ENCODE peak calls at places on chromosomes 4 and X, in six cellular contexts. One of them, this sample, is unnamed.

GRCh38 chrX:13180807-13181206 is 136.4 kb upstream of the FAM9C start:
- DNase-seq in breast epithelium: no peak
- DNase-seq in sigmoid colon: no peak
- DNase-seq in HL-60: peak; percentile 30
- DNase-seq in HCT116: no peak
- DNase-seq in Panc1: no peak
- DNase-seq in this sample: no peak

GRCh38 chr4:102447413-102447812 is 53.7 kb upstream of the NFKB1 start:
- DNase-seq in sigmoid colon: no peak
- DNase-seq in Panc1: no peak
- DNase-seq in HL-60: no peak
- DNase-seq in HCT116: no peak
- DNase-seq in breast epithelium: no peak
- DNase-seq in this sample: no peak

GRCh38 chr4:168751263-168752225 is 254.7 kb downstream of the PALLD start:
- DNase-seq in HL-60: no peak
- DNase-seq in sigmoid colon: no peak
- DNase-seq in HCT116: no peak
- DNase-seq in Panc1: no peak
- DNase-seq in breast epithelium: no peak
- DNase-seq in this sample: no peak

GRCh38 chr4:30828290-30828926 is 108.2 kb downstream of the PCDH7 start:
- DNase-seq in Panc1: no peak
- DNase-seq in HCT116: peak; percentile 55
- DNase-seq in breast epithelium: no peak
- DNase-seq in HL-60: no peak
- DNase-seq in sigmoid colon: no peak
- DNase-seq in this sample: no peak

GRCh38 chrX:148634591-148634990 is 134.2 kb downstream of the AFF2 start:
- DNase-seq in Panc1: no peak
- DNase-seq in breast epithelium: no peak
- DNase-seq in sigmoid colon: no peak
- DNase-seq in HL-60: no peak
- DNase-seq in HCT116: no peak
- DNase-seq in this sample: no peak

GRCh38 chr4:185143596-185143969 is 517 bp downstream of the SLC25A4 start:
- DNase-seq in sigmoid colon: peak; percentile 96
- DNase-seq in Panc1: no peak
- DNase-seq in HL-60: no peak
- DNase-seq in breast epithelium: peak; percentile 59
- DNase-seq in HCT116: no peak
- DNase-seq in this sample: no peak

GRCh38 chr4:94995684-94996394 is 238.1 kb downstream of the BMPR1B start:
- DNase-seq in Panc1: no peak
- DNase-seq in HL-60: no peak
- DNase-seq in sigmoid colon: no peak
- DNase-seq in HCT116: no peak
- DNase-seq in breast epithelium: no peak
- DNase-seq in this sample: no peak

GRCh38 chr4:37601527-37601926 is 84.6 kb downstream of the RELL1 start:
- DNase-seq in HL-60: peak; percentile 28
- DNase-seq in HCT116: no peak
- DNase-seq in breast epithelium: no peak
- DNase-seq in sigmoid colon: no peak
- DNase-seq in Panc1: no peak
- DNase-seq in this sample: no peak

GRCh38 chr4:147975325-147975724 is 243.4 kb downstream of the ARHGAP10 start:
- DNase-seq in breast epithelium: no peak
- DNase-seq in Panc1: no peak
- DNase-seq in sigmoid colon: no peak
- DNase-seq in HL-60: no peak
- DNase-seq in HCT116: no peak
- DNase-seq in this sample: no peak

DNA sequence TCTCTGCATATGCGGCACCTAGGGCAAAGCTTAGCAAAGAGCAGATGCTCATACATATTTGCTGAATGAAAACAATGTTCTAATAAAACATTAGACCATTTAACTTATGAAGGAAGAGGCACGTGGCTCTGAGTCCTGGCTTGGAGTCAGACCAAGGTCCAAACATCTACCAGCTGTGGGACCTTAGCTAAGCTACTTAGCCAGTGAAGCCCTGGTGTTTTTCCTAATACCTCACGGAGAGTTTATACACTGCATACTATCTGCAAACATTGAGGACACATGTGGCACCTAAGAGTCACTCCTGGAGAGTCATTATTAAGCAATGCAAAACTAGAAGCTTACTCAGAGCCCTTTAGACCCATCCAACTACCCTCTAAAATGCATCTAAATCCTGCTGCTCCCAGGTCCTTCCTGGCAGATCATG is 9.0 kb downstream of the PDGFC start:
- DNase-seq in Panc1: no peak
- DNase-seq in sigmoid colon: peak; percentile 91
- DNase-seq in HL-60: no peak
- DNase-seq in HCT116: no peak
- DNase-seq in breast epithelium: no peak
- DNase-seq in this sample: no peak
- TF ChIP-seq POLR2AphosphoS5 in Panc1: no peak
- TF ChIP-seq POLR2AphosphoS5 in sigmoid colon: no peak
- TF ChIP-seq POLR2AphosphoS5 in HL-60: no peak
- TF ChIP-seq POLR2AphosphoS5 in HCT116: no peak
- TF ChIP-seq POLR2AphosphoS5 in breast epithelium: no peak
- TF ChIP-seq POLR2AphosphoS5 in this sample: peak; percentile 59

GRCh38 chr4:170529760-170530440 is 440.1 kb upstream of the AADAT start:
- DNase-seq in Panc1: no peak
- DNase-seq in breast epithelium: no peak
- DNase-seq in HL-60: no peak
- DNase-seq in sigmoid colon: no peak
- DNase-seq in HCT116: no peak
- DNase-seq in this sample: no peak
- TF ChIP-seq CTCF in Panc1: no peak
- TF ChIP-seq CTCF in breast epithelium: no peak
- TF ChIP-seq CTCF in HL-60: no peak
- TF ChIP-seq CTCF in sigmoid colon: no peak
- TF ChIP-seq CTCF in HCT116: no peak
- TF ChIP-seq CTCF in this sample: no peak

GRCh38 chr4:142356797-142357196 is 489.3 kb downstream of the INPP4B start:
- DNase-seq in breast epithelium: no peak
- DNase-seq in HCT116: no peak
- DNase-seq in HL-60: no peak
- DNase-seq in sigmoid colon: no peak
- DNase-seq in Panc1: no peak
- DNase-seq in this sample: no peak
- H3K27ac ChIP-seq in breast epithelium: no peak overlapping the region
- H3K27ac ChIP-seq in HCT116: peak overlapping the region; percentile 61
- H3K27ac ChIP-seq in HL-60: no peak overlapping the region
- H3K27ac ChIP-seq in sigmoid colon: no peak overlapping the region
- H3K27ac ChIP-seq in Panc1: peak overlapping the region; percentile 17
- H3K27ac ChIP-seq in this sample: no peak overlapping the region

DNA sequence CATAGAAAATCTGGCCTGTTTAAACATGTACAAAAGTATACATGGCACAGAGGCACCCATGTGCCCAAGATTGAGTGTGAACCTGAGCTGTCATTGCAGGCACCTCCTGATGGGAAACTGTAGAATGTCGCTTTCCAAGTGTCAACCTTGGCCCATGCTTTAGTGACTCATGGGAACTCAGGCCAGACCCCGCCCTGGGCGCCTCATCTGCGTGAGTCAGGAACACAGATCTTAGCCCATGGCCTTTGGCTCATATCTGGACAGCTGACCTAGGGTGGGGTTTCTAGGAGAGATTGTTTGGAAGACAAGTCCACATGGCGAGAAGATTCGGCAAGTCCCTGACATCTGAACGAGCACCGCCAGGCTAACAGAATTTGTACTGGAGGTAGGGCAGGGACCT is 50.0 kb downstream of the CYTL1 start:
- DNase-seq in HL-60: no peak
- DNase-seq in HCT116: peak; percentile 22
- DNase-seq in breast epithelium: no peak
- DNase-seq in sigmoid colon: peak; percentile 83
- DNase-seq in Panc1: no peak
- DNase-seq in this sample: peak; percentile 91
- TF ChIP-seq POLR2AphosphoS5 in HL-60: no peak
- TF ChIP-seq POLR2AphosphoS5 in HCT116: no peak
- TF ChIP-seq POLR2AphosphoS5 in breast epithelium: no peak
- TF ChIP-seq POLR2AphosphoS5 in sigmoid colon: no peak
- TF ChIP-seq POLR2AphosphoS5 in Panc1: no peak
- TF ChIP-seq POLR2AphosphoS5 in this sample: peak; percentile 18

DNA sequence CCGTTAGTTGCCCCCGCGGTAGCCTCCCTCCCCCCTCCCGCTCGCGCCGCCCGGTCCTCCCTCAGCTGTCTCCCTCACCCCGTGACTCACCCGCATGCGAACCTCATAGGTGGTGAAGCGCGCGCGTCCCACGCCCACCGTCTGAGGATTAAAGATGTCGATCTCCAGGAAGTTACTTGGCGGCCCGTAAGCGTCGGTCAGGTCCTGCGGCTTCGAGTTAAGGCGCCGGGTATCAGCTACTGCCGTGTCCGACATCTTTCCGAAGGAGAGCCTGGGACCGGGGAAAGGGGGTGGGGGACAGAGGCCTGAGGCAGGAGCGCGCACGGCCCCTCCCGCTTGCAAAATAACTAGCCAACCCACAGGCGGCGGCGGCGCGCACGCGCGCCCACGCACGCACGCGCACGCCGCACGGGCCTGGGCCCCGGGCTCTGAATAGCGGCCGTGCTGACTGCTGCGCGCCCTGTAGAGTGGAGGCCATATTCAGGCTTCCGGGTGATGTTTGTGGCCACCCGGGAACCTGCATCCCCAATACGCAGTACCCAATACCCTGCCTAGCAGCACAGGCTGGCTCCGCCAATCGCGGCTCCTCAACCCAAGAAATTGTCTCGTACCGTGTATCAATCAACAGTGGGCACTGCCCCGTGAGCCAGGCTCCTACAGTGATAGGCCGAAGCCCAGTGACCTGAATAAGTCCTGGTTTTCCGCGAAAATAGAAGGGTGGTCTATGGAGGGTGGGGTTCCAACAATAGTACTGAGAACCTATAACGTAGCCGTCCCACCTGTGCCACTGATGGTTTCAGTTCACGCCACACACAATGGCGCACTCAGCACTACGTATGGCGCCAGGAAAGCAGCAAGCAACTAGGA is at the start of gene SNX12:
- DNase-seq in Panc1: peak; percentile 76
- DNase-seq in HL-60: peak; percentile 81
- DNase-seq in HCT116: peak; percentile 86
- DNase-seq in sigmoid colon: peak; percentile 96
- DNase-seq in breast epithelium: peak; percentile 91
- DNase-seq in this sample: no peak
- TF ChIP-seq CTCF in Panc1: no peak
- TF ChIP-seq CTCF in HL-60: no peak
- TF ChIP-seq CTCF in HCT116: no peak
- TF ChIP-seq CTCF in sigmoid colon: peak; percentile 13
- TF ChIP-seq CTCF in breast epithelium: peak; percentile 88
- TF ChIP-seq CTCF in this sample: no peak

GRCh38 chrX:138877746-138878145 is 166.2 kb upstream of the FGF13 start:
- DNase-seq in HCT116: no peak
- DNase-seq in HL-60: no peak
- DNase-seq in Panc1: no peak
- DNase-seq in breast epithelium: no peak
- DNase-seq in sigmoid colon: no peak
- DNase-seq in this sample: no peak

GRCh38 chrX:138874271-138874670 is 162.8 kb upstream of the FGF13 start:
- DNase-seq in breast epithelium: no peak
- DNase-seq in sigmoid colon: no peak
- DNase-seq in HCT116: no peak
- DNase-seq in HL-60: no peak
- DNase-seq in Panc1: no peak
- DNase-seq in this sample: no peak

GRCh38 chrX:138871739-138872138 is 160.2 kb upstream of the FGF13 start:
- DNase-seq in sigmoid colon: no peak
- DNase-seq in HCT116: no peak
- DNase-seq in breast epithelium: no peak
- DNase-seq in HL-60: no peak
- DNase-seq in Panc1: no peak
- DNase-seq in this sample: no peak

GRCh38 chrX:138872537-138872936 is 161.0 kb upstream of the FGF13 start:
- DNase-seq in breast epithelium: no peak
- DNase-seq in Panc1: no peak
- DNase-seq in HL-60: no peak
- DNase-seq in sigmoid colon: no peak
- DNase-seq in HCT116: no peak
- DNase-seq in this sample: no peak

DNA sequence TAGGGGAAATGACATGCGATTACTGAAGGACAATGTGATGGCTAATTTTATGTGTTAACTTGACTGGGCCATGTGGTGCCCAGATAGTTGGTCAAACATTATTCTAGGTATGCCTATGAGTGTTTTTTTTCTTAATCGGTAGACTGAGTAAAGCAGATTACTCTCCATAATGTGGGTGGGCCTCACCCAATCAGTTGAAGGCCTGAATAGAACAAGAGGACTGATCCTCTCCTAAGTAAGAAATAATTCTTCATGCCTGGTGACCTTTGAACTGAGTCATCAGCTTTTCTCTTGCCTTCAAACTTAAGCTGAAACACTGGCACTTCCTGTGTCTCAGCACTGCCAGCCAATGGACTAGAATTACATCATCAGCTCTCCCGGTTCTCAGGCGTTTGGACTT is 164.0 kb upstream of the FGF13 start:
- DNase-seq in sigmoid colon: no peak
- DNase-seq in HL-60: no peak
- DNase-seq in HCT116: no peak
- DNase-seq in Panc1: no peak
- DNase-seq in breast epithelium: no peak
- DNase-seq in this sample: no peak
- H3K27ac ChIP-seq in sigmoid colon: no peak overlapping the region
- H3K27ac ChIP-seq in HL-60: no peak overlapping the region
- H3K27ac ChIP-seq in HCT116: no peak overlapping the region
- H3K27ac ChIP-seq in Panc1: no peak overlapping the region
- H3K27ac ChIP-seq in breast epithelium: no peak overlapping the region
- H3K27ac ChIP-seq in this sample: no peak overlapping the region

This sample was measured in vagina.